ENCODE peak calls at places on chromosomes 1 and 21, in six cellular contexts. H is RWPE1, I is Panc1, U is gastrocnemius medialis, A is AG08396, G is activated T-helper 1 cell treated with Interleukin-2 at 50 U/mL for 16 hours. E is an unnamed sample.

GRCh38 chr1:208921259-208921658 is 662.3 kb upstream of the CAMK1G start:
- DNase-seq in I (no peak), H (no peak), U (no peak), A (no peak), G (no peak), E (no peak)

GRCh38 chr1:222792744-222793143 is 22.1 kb upstream of the DISP1 start:
- DNase-seq in G (no peak), A (peak), H (peak), I (no peak), U (no peak), E (peak)

GRCh38 chr1:216032977-216033376 is 390.3 kb downstream of the USH2A start:
- DNase-seq in H (no peak), G (no peak), I (no peak), U (no peak), A (no peak), E (no peak)

GRCh38 chr1:116201921-116202320 is 90.7 kb downstream of the MAB21L3 start:
- DNase-seq in I (no peak), G (no peak), U (no peak), H (no peak), A (no peak), E (no peak)

GRCh38 chr1:203450541-203451149 is 25.0 kb upstream of the PRELP start:
- DNase-seq in H (no peak), A (no peak), G (no peak), I (no peak), U (no peak), E (no peak)

GRCh38 chr21:46035809-46036695 is 54.5 kb downstream of the COL6A1 start:
- DNase-seq in I (no peak), G (no peak), H (no peak), A (peak), U (no peak), E (no peak)

GRCh38 chr21:25360593-25360992 is 246.7 kb downstream of the MRPL39 start:
- DNase-seq in H (no peak), U (no peak), G (no peak), I (no peak), A (no peak), E (no peak)

GRCh38 chr1:198761859-198762616 is 123.2 kb downstream of the PTPRC start:
- DNase-seq in I (no peak), H (no peak), A (no peak), G (no peak), U (no peak), E (no peak)

GRCh38 chr1:204419064-204419403 is 7.4 kb upstream of the PPP1R15B start:
- DNase-seq in I (no peak), H (peak), G (no peak), U (no peak), A (no peak), E (no peak)

GRCh38 chr1:234584926-234585325 is 25.1 kb downstream of the IRF2BP2 start:
- DNase-seq in A (no peak), G (no peak), H (no peak), U (no peak), I (no peak), E (no peak)

GRCh38 chr1:24705260-24706073 is 39.8 kb upstream of the CLIC4 start:
- DNase-seq in U (peak), H (peak), G (no peak), A (peak), I (peak), E (no peak)

GRCh38 chr21:46071082-46071481 is 26.8 kb upstream of the COL6A2 start:
- DNase-seq in H (no peak), U (no peak), I (no peak), A (no peak), G (no peak), E (no peak)

GRCh38 chr1:6116137-6116536 is 64.0 kb downstream of the CHD5 start:
- DNase-seq in H (no peak), A (no peak), U (no peak), I (peak), G (no peak), E (no peak)

GRCh38 chr1:107620753-107621152 is 344.2 kb downstream of the VAV3 start:
- DNase-seq in U (no peak), A (no peak), G (no peak), H (no peak), I (no peak), E (no peak)

GRCh38 chr1:24048205-24048869 is 63.6 kb downstream of the MYOM3 start:
- DNase-seq in I (no peak), G (no peak), H (no peak), A (no peak), U (no peak), E (no peak)

GRCh38 chr1:218164930-218165686 is 120.0 kb upstream of the RRP15 start:
- DNase-seq in H (no peak), I (no peak), U (no peak), A (peak), G (no peak), E (no peak)

GRCh38 chr1:186492531-186493291 is 31.8 kb upstream of the PDC start:
- DNase-seq in G (no peak), U (no peak), H (no peak), I (no peak), A (no peak), E (no peak)

GRCh38 chr1:75616436-75617433 is 5.8 kb upstream of the SLC44A5 start:
- DNase-seq in G (no peak), H (no peak), U (no peak), A (peak), I (no peak), E (no peak)

GRCh38 chr21:45448810-45449657 is 44.1 kb downstream of the COL18A1 start:
- DNase-seq in A (no peak), H (no peak), I (no peak), G (no peak), U (no peak), E (no peak)

E was measured in SW 1271.